ENCODE peak calls at places on chromosomes 5 and 9, in five cellular contexts. E, B, X, F and K are unnamed samples.

GRCh38 chr9:127611796-127612790 is at the start of gene STXBP1:
- DNase-seq in B (peak), X (peak), E (peak), F (peak), K (peak)

GRCh38 chr5:54401515-54401914 is 54.0 kb upstream of the HSPB3 start:
- DNase-seq in B (no peak), F (no peak), E (no peak), X (no peak), K (peak)

GRCh38 chr5:122454522-122454921 is 142.5 kb downstream of the SNCAIP start:
- DNase-seq in X (no peak), B (no peak), E (no peak), F (no peak), K (no peak)

GRCh38 chr5:8729437-8729836 is 816.4 kb downstream of the SEMA5A start:
- DNase-seq in F (peak), X (no peak), B (peak), E (no peak), K (no peak)

GRCh38 chr5:22044229-22044628 is 808.9 kb downstream of the CDH12 start:
- DNase-seq in F (no peak), X (no peak), E (no peak), B (no peak), K (no peak)

GRCh38 chr5:118611332-118611945 is 376.9 kb downstream of the DTWD2 start:
- DNase-seq in F (no peak), E (no peak), B (peak), X (no peak), K (peak)

GRCh38 chr5:132829742-132830435 is 558 bp downstream of the SHROOM1 start:
- DNase-seq in B (peak), X (peak), F (peak), E (peak), K (peak)

GRCh38 chr9:108162664-108163063 is 673.1 kb upstream of the KLF4 start:
- DNase-seq in F (peak), E (peak), X (no peak), B (peak), K (no peak)

GRCh38 chr9:28624771-28625170 is 1051.5 kb upstream of the C9orf72 start:
- DNase-seq in B (no peak), E (no peak), F (no peak), X (no peak), K (no peak)

GRCh38 chr5:171495122-171495700 is 75.8 kb downstream of the FGF18 start:
- DNase-seq in E (no peak), B (no peak), F (no peak), X (no peak), K (no peak)

GRCh38 chr9:111020594-111020993 is 17.7 kb downstream of the LPAR1 start:
- DNase-seq in E (no peak), B (no peak), F (no peak), X (no peak), K (no peak)

GRCh38 chr5:76104027-76104426 is 20.8 kb downstream of the SV2C start:
- DNase-seq in B (peak), F (no peak), E (no peak), X (no peak), K (peak)

GRCh38 chr9:8685846-8686245 is 886.3 kb upstream of the DMAC1 start:
- DNase-seq in E (no peak), F (no peak), B (no peak), X (no peak), K (no peak)

GRCh38 chr5:133942589-133943474 is 25.6 kb downstream of the C5orf15 start:
- DNase-seq in X (peak), B (no peak), E (no peak), F (no peak), K (no peak)

GRCh38 chr5:36162810-36163486 is 11.0 kb downstream of the SKP2 start:
- DNase-seq in F (no peak), X (no peak), E (no peak), B (no peak), K (no peak)

GRCh38 chr9:129570450-129571297 is 50.2 kb downstream of the C9orf50 start:
- DNase-seq in F (peak), X (no peak), E (peak), B (peak), K (no peak)

GRCh38 chr9:106084702-106085101 is 390.4 kb downstream of the TMEM38B start:
- DNase-seq in X (no peak), B (no peak), F (no peak), E (no peak), K (no peak)

GRCh38 chr9:116027511-116027910 is 126.1 kb upstream of the PAPPA start:
- DNase-seq in B (peak), E (no peak), F (peak), X (no peak), K (no peak)

GRCh38 chr5:159507661-159508060 is 177.4 kb upstream of the IL12B start:
- DNase-seq in F (no peak), E (no peak), B (no peak), X (no peak), K (no peak)

GRCh38 chr5:179878222-179879002 is 19.8 kb upstream of the MRNIP start:
- DNase-seq in X (peak), E (no peak), B (no peak), F (no peak), K (no peak)

GRCh38 chr5:61306531-61307195 is 25.4 kb upstream of the ZSWIM6 start:
- DNase-seq in X (no peak), B (peak), F (peak), E (no peak), K (peak)

GRCh38 chr5:65032250-65032649 is 263.5 kb downstream of the CWC27 start:
- DNase-seq in E (peak), B (peak), X (no peak), F (peak), K (no peak)

GRCh38 chr5:624951-625230 is 12.8 kb downstream of the CEP72 start:
- DNase-seq in B (no peak), F (no peak), X (peak), E (no peak), K (no peak)

GRCh38 chr5:91384671-91385430 is 1.7 kb upstream of the ARRDC3 start:
- DNase-seq in X (no peak), E (peak), B (peak), F (peak), K (peak)

GRCh38 chr5:158194561-158194961 is 335.6 kb upstream of the CLINT1 start:
- DNase-seq in B (no peak), E (no peak), F (no peak), X (no peak), K (no peak)

GRCh38 chr5:68319316-68320093 is 103.9 kb downstream of the PIK3R1 start:
- DNase-seq in E (no peak), F (peak), X (no peak), B (peak), K (no peak)

GRCh38 chr5:132446621-132447020 is 44.0 kb downstream of the IRF1 start:
- DNase-seq in B (peak), F (peak), X (peak), E (peak), K (no peak)

GRCh38 chr5:180130876-180131740 is 59.5 kb upstream of the RNF130 start:
- DNase-seq in B (no peak), E (no peak), X (no peak), F (no peak), K (no peak)

GRCh38 chr9:128470560-128470959 is 14.8 kb downstream of the ODF2 start:
- DNase-seq in F (peak), B (peak), X (no peak), E (peak), K (no peak)

GRCh38 chr9:89613912-89614311 is 9.1 kb downstream of the GADD45G start:
- DNase-seq in B (no peak), F (no peak), E (no peak), X (no peak), K (no peak)

GRCh38 chr5:6604341-6604740 is 28.5 kb downstream of the NSUN2 start:
- DNase-seq in X (no peak), F (no peak), E (no peak), B (no peak), K (no peak)

GRCh38 chr9:17938256-17938655 is 359.4 kb downstream of the SH3GL2 start:
- DNase-seq in F (no peak), X (no peak), B (no peak), E (no peak), K (no peak)

GRCh38 chr5:159459951-159460538 is 129.8 kb upstream of the IL12B start:
- DNase-seq in F (no peak), B (peak), X (no peak), E (no peak), K (peak)

GRCh38 chr5:140882591-140882899 is 621 bp downstream of the PCDHA13 start:
- DNase-seq in B (no peak), X (no peak), E (no peak), F (no peak), K (no peak)

GRCh38 chr5:72508241-72509170 is 1.3 kb upstream of the ZNF366 start:
- DNase-seq in E (no peak), F (no peak), B (no peak), X (no peak), K (peak)

GRCh38 chr9:130301483-130302286 is 36.1 kb downstream of the HMCN2 start:
- DNase-seq in X (no peak), B (no peak), E (peak), F (peak), K (no peak)

DNA sequence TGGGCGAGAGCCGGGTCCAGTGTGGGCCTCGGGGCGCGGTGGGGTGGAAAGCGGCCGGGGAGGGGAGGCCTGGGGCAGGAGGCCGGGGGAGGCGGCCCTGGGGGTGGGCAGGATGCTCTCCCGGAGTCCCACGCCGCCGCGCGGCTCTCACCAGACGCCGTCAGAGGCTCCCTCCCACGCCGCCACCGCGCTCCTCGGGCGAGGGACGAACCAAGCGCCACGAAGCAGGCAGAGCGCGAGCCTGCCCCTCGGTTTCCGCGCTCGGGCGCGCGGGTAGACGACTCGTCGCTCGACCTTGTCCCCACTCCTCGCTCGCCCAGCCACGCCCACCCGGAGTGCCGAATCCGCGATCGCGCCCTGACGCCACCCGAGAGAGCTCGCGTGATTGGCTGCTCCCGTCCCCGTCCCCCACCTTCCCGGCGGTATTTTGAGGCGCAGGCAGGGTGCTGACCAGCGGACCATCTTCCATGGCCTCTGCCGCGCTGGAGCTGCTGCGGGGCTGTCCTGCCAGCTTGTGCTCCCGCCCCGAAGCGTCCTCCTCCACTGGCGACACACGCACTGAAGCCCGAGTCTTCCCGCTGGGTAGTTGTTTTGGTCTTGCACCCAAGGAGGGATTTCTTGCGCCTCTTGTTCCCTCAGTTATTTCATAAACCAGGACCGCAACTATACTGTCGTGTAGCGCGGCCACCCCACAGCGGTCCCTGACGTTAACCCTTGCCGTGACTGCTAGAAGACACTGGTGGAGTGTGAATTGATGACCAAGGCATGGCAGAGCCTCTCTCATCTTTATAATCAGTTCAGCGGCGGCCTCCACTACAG is at the start of gene GNE:
- DNase-seq in X (peak), E (peak), B (peak), F (peak), K (peak)
- TF ChIP-seq CTCF in X (no peak), E (no peak), B (no peak), F (no peak), K (no peak)

DNA sequence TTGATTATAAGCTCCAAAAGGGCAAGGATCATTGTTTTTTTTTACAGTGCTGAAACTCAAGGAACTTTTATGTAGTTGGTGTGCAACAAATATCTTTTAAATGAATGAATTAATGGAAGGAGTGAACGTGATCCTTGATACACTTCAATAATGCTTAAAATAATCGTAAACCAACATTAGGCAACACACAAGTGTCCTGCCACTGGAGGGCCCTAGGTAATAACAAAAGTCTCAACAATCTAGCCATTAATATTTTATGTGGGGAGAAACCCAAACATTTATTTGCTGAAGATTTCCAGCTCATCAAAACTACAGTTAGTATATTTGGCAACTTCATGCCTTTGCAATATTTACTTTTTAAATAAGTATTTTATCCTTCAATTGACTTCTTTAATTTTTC is 309.0 kb upstream of the FBXL7 start:
- DNase-seq in B (no peak), X (no peak), E (no peak), F (no peak), K (no peak)
- TF ChIP-seq CTCF in B (no peak), X (peak), E (no peak), F (no peak), K (no peak)

DNA sequence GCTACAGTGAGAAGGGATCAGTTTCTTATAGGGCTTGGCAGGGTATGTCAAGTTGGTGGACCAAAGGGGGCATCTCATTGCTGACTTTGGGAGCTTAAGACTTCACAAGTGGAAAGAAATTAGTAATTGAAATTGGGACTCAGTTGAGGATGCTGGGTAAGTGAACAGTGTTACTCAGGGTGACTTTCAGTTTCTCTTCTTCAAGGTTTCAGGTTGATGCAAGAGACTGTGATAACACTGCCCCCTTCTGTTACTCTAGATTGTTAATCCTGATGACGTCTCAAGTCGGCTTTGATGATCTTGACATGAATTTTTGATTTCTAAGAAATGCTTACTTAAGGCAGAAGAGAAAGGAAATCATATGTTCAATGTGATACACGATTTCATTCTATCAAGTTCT is 21.3 kb downstream of the KCTD16 start:
- DNase-seq in E (no peak), X (no peak), F (peak), B (peak), K (peak)
- TF ChIP-seq CTCF in E (no peak), X (peak), F (peak), B (peak), K (peak)

DNA sequence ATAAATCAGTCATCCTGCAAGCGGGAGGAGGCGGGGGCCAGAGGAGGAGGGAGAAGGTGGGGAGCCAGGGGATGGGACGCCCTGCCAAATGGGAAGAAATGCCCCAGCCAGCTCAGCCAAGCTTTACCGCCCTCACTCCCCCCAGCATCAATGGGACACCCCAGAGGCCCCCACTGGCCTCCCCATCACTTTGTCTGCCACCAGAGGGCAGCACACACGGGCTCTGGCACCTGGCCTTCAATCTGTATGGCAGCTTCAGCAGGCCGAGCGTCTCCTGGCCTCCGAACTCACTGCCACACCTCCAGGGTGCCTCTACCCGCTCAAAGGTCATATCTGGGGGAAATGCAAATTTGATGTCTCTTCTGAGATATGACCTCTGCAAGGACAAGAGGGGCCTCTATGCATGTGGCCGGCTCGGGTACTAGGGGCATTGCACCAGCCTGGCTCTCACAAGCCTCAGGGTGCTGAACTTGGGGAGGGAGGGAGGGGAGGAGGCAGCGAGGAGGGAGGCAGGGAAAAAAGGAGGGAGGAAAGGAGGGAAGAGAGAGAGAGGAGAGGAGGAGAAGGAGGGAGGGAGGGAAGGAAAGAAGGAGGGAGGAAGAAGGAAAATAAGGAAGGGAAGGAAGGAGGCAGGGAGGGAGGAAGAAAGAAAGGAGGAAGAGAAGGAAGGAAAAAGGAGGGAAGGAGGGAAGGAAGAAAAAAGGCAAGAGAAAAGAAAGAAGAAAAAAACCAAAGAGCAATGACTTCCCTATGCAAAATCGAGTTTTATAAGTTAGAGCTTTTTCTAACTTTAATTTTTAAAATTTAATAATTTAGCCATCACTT is 656 bp upstream of the GFI1B start:
- DNase-seq in X (no peak), E (peak), F (no peak), B (peak), K (peak)
- TF ChIP-seq CTCF in X (peak), E (no peak), F (peak), B (peak), K (peak)

GRCh38 chr9:121561385-121562222 is 62.0 kb upstream of the GGTA1 start:
- DNase-seq in F (no peak), X (no peak), E (no peak), B (no peak), K (no peak)

GRCh38 chr9:121563881-121564460 is 64.3 kb upstream of the GGTA1 start:
- DNase-seq in B (no peak), X (no peak), F (no peak), E (no peak), K (no peak)

GRCh38 chr9:121564861-121565260 is 65.2 kb upstream of the GGTA1 start:
- DNase-seq in B (no peak), E (no peak), X (no peak), F (no peak), K (no peak)

GRCh38 chr9:121562261-121562780 is 62.7 kb upstream of the GGTA1 start:
- DNase-seq in F (no peak), B (no peak), X (no peak), E (no peak), K (no peak)

DNA sequence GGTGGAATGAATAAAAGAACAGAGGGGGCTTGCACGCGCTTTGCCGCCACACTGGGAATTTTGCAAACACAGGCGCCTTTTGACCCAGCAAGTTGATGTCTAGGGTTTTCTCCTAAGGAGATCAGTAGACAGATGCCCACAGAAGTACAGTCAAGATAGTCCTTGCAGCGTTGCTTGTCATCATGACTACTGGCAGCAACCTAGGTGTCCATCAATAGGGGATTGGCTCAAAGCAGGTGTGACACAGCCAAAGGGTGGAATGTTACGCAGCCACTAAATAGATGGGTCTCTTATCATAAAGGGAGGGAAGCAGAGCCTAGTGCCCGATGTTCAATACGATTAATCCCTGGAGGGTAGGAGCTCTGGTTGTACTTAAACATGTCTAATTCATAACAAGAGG is 63.8 kb upstream of the GGTA1 start:
- DNase-seq in F (no peak), B (no peak), E (no peak), X (no peak), K (no peak)
- TF ChIP-seq CTCF in F (no peak), B (no peak), E (no peak), X (no peak), K (no peak)

DNA sequence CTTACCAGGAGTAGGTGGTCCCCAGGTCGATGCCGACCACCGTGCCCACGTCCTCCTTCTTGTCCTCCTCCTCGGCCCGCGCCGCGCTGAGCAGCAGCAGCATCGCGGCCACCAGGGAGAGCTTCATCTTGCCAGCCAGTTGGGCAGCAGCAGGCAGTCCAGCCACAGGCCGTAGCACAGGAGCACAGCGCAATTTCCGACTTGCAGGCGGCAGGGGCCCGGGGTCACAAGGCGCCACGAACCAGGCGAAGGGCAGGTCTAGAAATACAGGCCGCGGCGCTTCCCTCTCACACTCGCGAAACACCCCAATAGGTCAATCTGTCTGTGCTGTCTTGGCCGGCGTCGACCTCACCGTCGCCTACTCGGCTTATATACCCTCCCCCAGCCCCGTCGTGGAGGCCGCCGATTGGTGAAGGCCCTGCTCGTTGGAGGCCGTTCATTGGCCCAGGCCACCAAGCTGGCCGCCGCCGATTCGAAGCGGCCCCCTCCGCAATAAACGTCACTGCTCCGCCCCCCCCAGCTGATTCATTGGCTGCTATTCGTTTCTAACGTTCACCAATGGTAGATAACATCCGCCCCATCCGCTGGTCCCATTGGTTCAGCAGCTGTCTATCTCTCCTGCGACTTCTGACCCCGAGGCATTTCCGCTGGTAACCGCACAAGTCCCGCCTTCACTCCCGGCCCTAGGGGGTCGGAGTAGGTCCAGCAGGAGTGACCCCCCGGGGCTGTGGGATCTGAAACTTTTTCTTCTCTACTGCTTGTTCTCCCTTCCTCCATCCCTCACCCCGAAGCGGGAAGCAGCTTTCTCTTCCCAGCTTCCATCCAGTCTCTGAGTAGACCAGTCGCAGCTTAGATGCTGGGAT is at the start of gene HSPA5:
- DNase-seq in E (peak), B (peak), X (peak), F (peak), K (peak)
- TF ChIP-seq CTCF in E (peak), B (peak), X (no peak), F (no peak), K (no peak)

GRCh38 chr5:151448038-151448985 is 909 bp downstream of the SLC36A1 start:
- DNase-seq in X (no peak), F (no peak), B (no peak), E (no peak), K (peak)
- TF ChIP-seq CTCF in X (no peak), F (peak), B (peak), E (no peak), K (peak)